ENCODE peak calls at places on chromosome 5, in ten cellular contexts. H is endodermal cell; S is BE2C; I is neuronal stem cell; W is heart right ventricle; E is Peyer's patch; M is pancreas; P is Panc1; R is neural progenitor cell; C is CD4-positive, alpha-beta memory T cell. Q is an unnamed sample. For H3K27me3, H3K4me1 and H3K36me3, the result is how much of the 10 kb centered on the place peaks cover.

GRCh38 chr5:73663860-73664240 is 37.9 kb downstream of the ARHGEF28 start:
- DNase-seq in H (no peak), S (no peak), I (no peak), W (no peak), E (no peak), M (no peak), P (no peak), R (no peak), C (no peak), Q (no peak)

GRCh38 chr5:83654427-83654994 is 66.1 kb downstream of the HAPLN1 start:
- DNase-seq in H (no peak), S (no peak), I (no peak), W (no peak), E (no peak), M (no peak), P (no peak), R (no peak), C (no peak), Q (no peak)

GRCh38 chr5:172765766-172766286 is 5.2 kb downstream of the DUSP1 start:
- DNase-seq in H (no peak), S (no peak), I (no peak), W (no peak), E (no peak), M (peak), P (no peak), R (no peak), C (peak), Q (no peak)

GRCh38 chr5:113343343-113343742 is 91.4 kb downstream of the TSSK1B start:
- DNase-seq in H (no peak), S (peak), I (no peak), W (peak), E (no peak), M (no peak), P (no peak), R (no peak), C (no peak), Q (no peak)

GRCh38 chr5:17123785-17124184 is 93.6 kb upstream of the BASP1 start:
- DNase-seq in H (no peak), S (no peak), I (no peak), W (no peak), E (no peak), M (no peak), P (no peak), R (no peak), C (no peak), Q (no peak)

GRCh38 chr5:36304095-36304494 is 2.4 kb upstream of the RANBP3L start:
- DNase-seq in H (no peak), S (no peak), I (no peak), W (no peak), E (no peak), M (no peak), P (no peak), R (peak), C (no peak), Q (no peak)

GRCh38 chr5:132528866-132529634 is 14.3 kb downstream of the IL5 start:
- DNase-seq in H (no peak), S (no peak), I (no peak), W (no peak), E (no peak), M (no peak), P (no peak), R (no peak), C (no peak), Q (no peak)

GRCh38 chr5:69492391-69493234 is at the start of gene OCLN:
- DNase-seq in H (peak), S (peak), I (peak), W (no peak), E (no peak), M (peak), P (no peak), R (peak), C (no peak), Q (no peak)

GRCh38 chr5:176415240-176416122 is 858 bp downstream of the CLTB start:
- DNase-seq in H (peak), S (peak), I (no peak), W (no peak), E (peak), M (peak), P (no peak), R (peak), C (no peak), Q (no peak)

GRCh38 chr5:2899311-2899710 is 147.8 kb upstream of the IRX2 start:
- DNase-seq in H (no peak), S (no peak), I (no peak), W (no peak), E (no peak), M (no peak), P (no peak), R (no peak), C (no peak), Q (no peak)

GRCh38 chr5:178398856-178399722 is 166.5 kb upstream of the PHYKPL start:
- DNase-seq in H (no peak), S (no peak), I (no peak), W (no peak), E (no peak), M (no peak), P (no peak), R (no peak), C (no peak), Q (no peak)

GRCh38 chr5:65133473-65134110 is 348.1 kb downstream of the ADAMTS6 start:
- DNase-seq in H (no peak), S (no peak), I (no peak), W (no peak), E (no peak), M (no peak), P (no peak), R (no peak), C (no peak), Q (no peak)

GRCh38 chr5:116084231-116084630 is 594 bp upstream of the COMMD10 start:
- DNase-seq in H (no peak), S (no peak), I (no peak), W (no peak), E (peak), M (no peak), P (no peak), R (peak), C (peak), Q (no peak)

GRCh38 chr5:33102551-33102950 is 338.2 kb upstream of the TARS1 start:
- DNase-seq in H (no peak), S (no peak), I (no peak), W (no peak), E (no peak), M (no peak), P (no peak), R (no peak), C (no peak), Q (no peak)

GRCh38 chr5:94159144-94159543 is 417.7 kb upstream of the POU5F2 start:
- DNase-seq in H (no peak), S (no peak), I (no peak), W (no peak), E (no peak), M (no peak), P (no peak), R (no peak), C (no peak), Q (no peak)

GRCh38 chr5:66896207-66896606 is 300.0 kb downstream of the MAST4 start:
- DNase-seq in H (no peak), S (no peak), I (no peak), W (no peak), E (no peak), M (no peak), P (no peak), R (no peak), C (no peak), Q (no peak)

GRCh38 chr5:98771389-98772109 is 1.9 kb upstream of the RGMB start:
- DNase-seq in H (peak), S (peak), I (peak), W (peak), E (peak), M (peak), P (peak), R (peak), C (peak), Q (no peak)

GRCh38 chr5:122965111-122965510 is 71.4 kb downstream of the PPIC start:
- DNase-seq in H (no peak), S (no peak), I (no peak), W (no peak), E (no peak), M (no peak), P (no peak), R (peak), C (no peak), Q (no peak)

GRCh38 chr5:124677376-124677998 is 69.0 kb downstream of the ZNF608 start:
- DNase-seq in H (no peak), S (peak), I (no peak), W (peak), E (no peak), M (no peak), P (no peak), R (no peak), C (no peak), Q (no peak)

GRCh38 chr5:120139039-120139438 is 325.1 kb upstream of the PRR16 start:
- DNase-seq in H (no peak), S (no peak), I (no peak), W (peak), E (no peak), M (no peak), P (peak), R (no peak), C (no peak), Q (no peak)

GRCh38 chr5:176822426-176823075 is 12.2 kb downstream of the UNC5A start:
- DNase-seq in H (no peak), S (no peak), I (no peak), W (no peak), E (no peak), M (no peak), P (no peak), R (no peak), C (no peak), Q (no peak)

GRCh38 chr5:115068239-115069086 is 101.2 kb downstream of the TRIM36 start:
- DNase-seq in H (no peak), S (peak), I (no peak), W (no peak), E (no peak), M (no peak), P (no peak), R (no peak), C (peak), Q (no peak)

GRCh38 chr5:128085413-128085812 is 1.8 kb downstream of the SLC12A2 start:
- DNase-seq in H (no peak), S (no peak), I (no peak), W (no peak), E (no peak), M (no peak), P (no peak), R (no peak), C (no peak), Q (no peak)

GRCh38 chr5:77133061-77133758 is 46.1 kb upstream of the ZBED3 start:
- DNase-seq in H (no peak), S (peak), I (no peak), W (peak), E (peak), M (peak), P (peak), R (no peak), C (no peak), Q (peak)

GRCh38 chr5:116035123-116035522 is 2.9 kb downstream of the ARL14EPL start:
- DNase-seq in H (no peak), S (no peak), I (no peak), W (no peak), E (no peak), M (no peak), P (no peak), R (no peak), C (no peak), Q (no peak)

GRCh38 chr5:17182494-17182893 is 34.9 kb upstream of the BASP1 start:
- DNase-seq in H (no peak), S (no peak), I (no peak), W (no peak), E (no peak), M (no peak), P (no peak), R (no peak), C (no peak), Q (no peak)

GRCh38 chr5:149694007-149694406 is 36.1 kb upstream of the PPARGC1B start:
- DNase-seq in H (no peak), S (no peak), I (no peak), W (peak), E (no peak), M (no peak), P (no peak), R (no peak), C (no peak), Q (peak)
- H3K27me3 ChIP-seq in H (under half), S (under half), I (under half), W (under half), E (under half), M (under half), P (under half), R (under half), C (under half), Q (under half)

GRCh38 chr5:10586008-10586407 is 22.1 kb downstream of the ANKRD33B start:
- DNase-seq in H (no peak), S (no peak), I (no peak), W (no peak), E (no peak), M (no peak), P (no peak), R (no peak), C (no peak), Q (no peak)
- H3K4me1 ChIP-seq in H (under half), S (under half), I (under half), W (under half), E (under half), M (under half), P (under half), R (under half), C (under half), Q (half or more)

GRCh38 chr5:174355208-174355612 is 309.7 kb downstream of the NSG2 start:
- DNase-seq in H (no peak), S (peak), I (no peak), W (no peak), E (no peak), M (no peak), P (no peak), R (no peak), C (no peak), Q (no peak)

GRCh38 chr5:174355995-174356394 is 310.5 kb downstream of the NSG2 start:
- DNase-seq in H (no peak), S (no peak), I (no peak), W (no peak), E (no peak), M (no peak), P (no peak), R (no peak), C (no peak), Q (no peak)

GRCh38 chr5:174356536-174356935 is 311.0 kb downstream of the NSG2 start:
- DNase-seq in H (no peak), S (no peak), I (no peak), W (no peak), E (no peak), M (no peak), P (no peak), R (no peak), C (no peak), Q (no peak)

GRCh38 chr5:174354571-174354970 is 309.1 kb downstream of the NSG2 start:
- DNase-seq in H (peak), S (no peak), I (no peak), W (no peak), E (no peak), M (no peak), P (no peak), R (no peak), C (no peak), Q (no peak)

GRCh38 chr5:174352681-174353080 is 307.2 kb downstream of the NSG2 start:
- DNase-seq in H (no peak), S (no peak), I (no peak), W (no peak), E (no peak), M (no peak), P (no peak), R (no peak), C (no peak), Q (no peak)
- H3K36me3 ChIP-seq in H (under half), S (under half), I (under half), W (under half), E (under half), M (under half), P (under half), R (under half), C (under half), Q (under half)

DNA sequence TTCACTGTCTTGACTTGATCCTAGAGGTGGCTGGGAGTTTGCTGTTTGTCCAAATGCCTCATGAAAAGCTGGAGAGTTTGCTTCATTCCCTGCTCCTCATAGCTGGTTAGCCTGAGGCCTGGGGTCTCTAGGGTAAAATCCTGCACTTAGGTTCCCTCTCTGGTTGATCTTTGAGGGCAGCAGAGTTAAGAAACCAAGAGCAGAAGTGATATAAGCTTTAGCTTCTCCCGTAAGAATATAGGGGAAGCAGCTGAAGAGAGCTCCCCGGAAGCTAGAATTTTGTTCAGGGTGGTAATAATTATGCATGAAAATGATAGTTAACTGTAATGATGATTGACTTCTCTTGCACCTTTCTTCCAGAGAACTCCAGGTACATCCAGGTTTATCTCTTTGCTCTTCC is 1.4 kb downstream of the FAM53C start:
- DNase-seq in H (no peak), S (no peak), I (no peak), W (no peak), E (no peak), M (no peak), P (no peak), R (peak), C (no peak), Q (no peak)
- H3K27me3 ChIP-seq in H (under half), S (under half), I (under half), W (under half), E (under half), M (under half), P (under half), R (under half), C (under half), Q (under half)

DNA sequence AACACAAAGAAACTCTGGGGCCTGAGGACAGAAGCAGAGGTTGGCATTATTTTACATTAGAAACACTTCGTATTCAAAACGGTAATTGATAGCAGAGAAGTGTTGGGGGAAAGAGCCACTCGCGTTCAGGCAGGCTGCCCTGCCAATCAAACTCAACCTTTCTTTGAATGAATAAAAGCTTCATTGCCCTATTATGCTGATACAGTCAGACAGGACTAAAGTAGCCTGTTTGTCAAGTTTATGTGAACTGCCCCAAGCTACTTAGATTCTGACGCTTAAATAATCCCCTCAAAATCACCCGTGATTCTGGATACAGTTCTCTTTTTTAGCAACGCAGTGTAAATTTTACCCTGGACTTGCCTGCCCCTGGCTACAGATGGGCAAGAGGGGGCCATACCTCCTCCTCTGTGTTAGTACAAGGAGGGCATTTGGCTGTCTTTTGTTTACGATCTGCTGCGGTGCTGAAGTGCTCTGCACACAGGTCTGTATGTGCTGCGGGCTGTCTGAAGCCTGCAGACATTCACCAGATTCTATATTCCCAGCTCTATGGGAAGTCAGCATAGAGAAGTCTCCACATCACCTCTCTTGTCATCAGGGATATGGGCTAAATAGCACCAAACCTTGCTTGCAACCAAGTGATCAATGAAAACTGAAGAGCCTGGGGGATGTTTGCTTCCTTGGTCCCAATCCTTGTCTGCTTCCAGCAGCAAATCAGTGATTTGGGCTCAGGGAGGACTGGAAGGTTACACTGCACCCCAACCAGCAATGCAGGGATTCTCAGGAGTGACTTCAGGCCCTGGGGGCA is 218.4 kb downstream of the EBF1 start:
- DNase-seq in H (peak), S (no peak), I (no peak), W (no peak), E (no peak), M (no peak), P (no peak), R (peak), C (no peak), Q (no peak)
- H3K4me1 ChIP-seq in H (under half), S (under half), I (under half), W (under half), E (under half), M (under half), P (under half), R (under half), C (under half), Q (half or more)